ENCODE peak calls at places on chromosomes 1 and 21, in nine cellular contexts. J, C, D, L, T, Q, B, Z and X are unnamed samples.

GRCh38 chr1:219042769-219043168 is 130.9 kb upstream of the LYPLAL1 start:
- DNase-seq in J (no peak), B (no peak), D (no peak), Q (no peak), C (no peak), L (no peak), Z (no peak), T (no peak), X (no peak)

GRCh38 chr1:35615440-35615839 is 25.9 kb downstream of the PSMB2 start:
- DNase-seq in T (no peak), L (no peak), B (peak; percentile 66), Q (no peak), J (no peak), Z (no peak), C (no peak), D (no peak), X (no peak)

GRCh38 chr1:81556968-81557367 is 243.8 kb upstream of the ADGRL2 start:
- DNase-seq in T (no peak), Q (no peak), C (no peak), B (no peak), D (no peak), Z (no peak), J (no peak), L (no peak), X (no peak)

GRCh38 chr21:35467536-35467935 is 418.4 kb upstream of the RUNX1 start:
- DNase-seq in Z (no peak), L (no peak), D (no peak), C (no peak), T (no peak), J (no peak), B (no peak), Q (no peak), X (no peak)

GRCh38 chr1:107682467-107682866 is 282.5 kb downstream of the VAV3 start:
- DNase-seq in D (no peak), B (no peak), L (no peak), Z (no peak), J (no peak), T (no peak), C (no peak), Q (no peak), X (no peak)

GRCh38 chr1:245493029-245493428 is 338.2 kb downstream of the KIF26B start:
- DNase-seq in L (no peak), J (no peak), B (no peak), C (no peak), D (no peak), Z (no peak), T (no peak), Q (no peak), X (no peak)

GRCh38 chr21:16568661-16569060 is 838.9 kb downstream of the USP25 start:
- DNase-seq in Q (no peak), D (no peak), J (no peak), L (no peak), Z (no peak), B (no peak), T (no peak), C (no peak), X (no peak)

GRCh38 chr1:158248122-158248521 is 6.1 kb upstream of the CD1A start:
- DNase-seq in C (no peak), J (no peak), Q (no peak), Z (no peak), L (no peak), D (no peak), T (no peak), B (no peak), X (peak; percentile 39)

GRCh38 chr1:110561631-110562030 is 42.7 kb upstream of the KCNA10 start:
- DNase-seq in L (peak; percentile 38), C (no peak), D (no peak), Z (no peak), T (no peak), J (no peak), B (no peak), Q (no peak), X (no peak)

GRCh38 chr1:36365310-36365895 is 20.3 kb downstream of the STK40 start:
- DNase-seq in D (no peak), Q (peak; percentile 88), C (peak; percentile 85), Z (no peak), B (no peak), J (no peak), L (no peak), T (no peak), X (no peak)

GRCh38 chr21:30186242-30186641 is 19.6 kb upstream of the CLDN17 start:
- DNase-seq in D (no peak), L (no peak), T (no peak), Q (no peak), Z (no peak), C (no peak), B (no peak), J (no peak), X (peak; percentile 19)

GRCh38 chr1:38061883-38062328 is 15.3 kb upstream of the POU3F1 start:
- DNase-seq in Q (no peak), J (no peak), C (no peak), D (no peak), T (no peak), L (no peak), B (no peak), Z (no peak), X (no peak)

DNA sequence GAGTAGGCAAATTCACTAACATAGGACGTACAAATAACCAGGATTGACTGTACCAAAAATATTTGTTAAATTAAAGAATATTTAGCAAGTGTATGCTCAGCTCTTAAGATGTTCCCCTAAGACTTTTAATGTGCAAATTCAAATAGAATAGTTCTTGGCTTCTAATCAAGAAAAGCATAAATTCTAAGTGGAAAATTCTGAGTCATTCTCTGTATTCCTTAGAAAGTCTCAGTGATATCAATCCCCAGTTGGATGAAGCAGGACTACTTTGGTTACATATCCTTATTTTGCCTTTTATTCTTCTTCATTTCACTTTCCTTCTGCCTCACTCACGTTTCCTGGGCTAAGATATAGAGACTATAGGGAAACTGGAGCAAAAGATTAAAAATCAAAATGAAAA is 130.2 kb downstream of the IFI44 start:
- DNase-seq in Z (no peak), T (no peak), D (no peak), L (no peak), J (no peak), Q (no peak), B (no peak), C (no peak), X (no peak)
- H3K9me3 ChIP-seq in Z (no peaks in the 10 kb centered on the region), T (no peaks in the 10 kb centered on the region), D (no peaks in the 10 kb centered on the region), L (no peaks in the 10 kb centered on the region), J (no peaks in the 10 kb centered on the region), Q (no peaks in the 10 kb centered on the region), B (no peaks in the 10 kb centered on the region), C (no peaks in the 10 kb centered on the region), X (no peaks in the 10 kb centered on the region)

GRCh38 chr1:241644259-241644658 is 4.1 kb upstream of the CHML start:
- DNase-seq in J (no peak), L (no peak), Z (no peak), D (no peak), Q (no peak), C (no peak), T (no peak), B (no peak), X (no peak)

GRCh38 chr1:241645199-241645598 is 5.0 kb upstream of the CHML start:
- DNase-seq in D (no peak), L (no peak), T (peak; percentile 35), Z (no peak), J (no peak), C (no peak), B (no peak), Q (no peak), X (no peak)

GRCh38 chr1:241646201-241646600 is 5.9 kb upstream of the WDR64 start:
- DNase-seq in D (no peak), Q (no peak), L (no peak), T (no peak), C (no peak), B (no peak), Z (no peak), J (no peak), X (no peak)

GRCh38 chr1:241648159-241648558 is 3.9 kb upstream of the WDR64 start:
- DNase-seq in B (no peak), T (no peak), Z (no peak), J (no peak), L (no peak), Q (no peak), C (no peak), D (no peak), X (no peak)

GRCh38 chr1:241647658-241648057 is 4.4 kb upstream of the WDR64 start:
- DNase-seq in J (no peak), L (no peak), T (no peak), C (no peak), Q (no peak), B (no peak), Z (no peak), D (no peak), X (no peak)
- TF ChIP-seq EP300 in J (no peak), L (no peak), T (no peak), C (no peak), Q (no peak), B (no peak), Z (no peak), D (no peak), X (no peak)

GRCh38 chr1:118866330-118866729 is 121.8 kb downstream of the TBX15 start:
- DNase-seq in D (no peak), J (no peak), L (no peak), C (no peak), Z (no peak), T (no peak), Q (no peak), B (peak; percentile 86), X (no peak)

GRCh38 chr1:118859999-118860398 is 128.1 kb downstream of the TBX15 start:
- DNase-seq in J (no peak), B (no peak), Z (no peak), T (no peak), Q (no peak), C (no peak), D (no peak), L (no peak), X (no peak)

GRCh38 chr1:118862755-118863154 is 125.4 kb downstream of the TBX15 start:
- DNase-seq in Z (no peak), J (no peak), D (no peak), Q (no peak), B (no peak), L (no peak), C (no peak), T (no peak), X (no peak)

GRCh38 chr1:118863688-118864087 is 124.5 kb downstream of the TBX15 start:
- DNase-seq in B (no peak), Q (no peak), T (no peak), Z (no peak), L (no peak), C (no peak), J (no peak), D (no peak), X (no peak)

GRCh38 chr1:118861216-118861615 is 126.9 kb downstream of the TBX15 start:
- DNase-seq in J (no peak), Z (no peak), B (no peak), C (no peak), D (no peak), Q (no peak), T (no peak), L (no peak), X (no peak)
- H3K9me3 ChIP-seq in J (no peaks in the 10 kb centered on the region), Z (no peaks in the 10 kb centered on the region), B (no peaks in the 10 kb centered on the region), C (no peaks in the 10 kb centered on the region), D (peaks cover 6% of the 10 kb centered on the region), Q (no peaks in the 10 kb centered on the region), T (no peaks in the 10 kb centered on the region), L (no peaks in the 10 kb centered on the region), X (no peaks in the 10 kb centered on the region)

DNA sequence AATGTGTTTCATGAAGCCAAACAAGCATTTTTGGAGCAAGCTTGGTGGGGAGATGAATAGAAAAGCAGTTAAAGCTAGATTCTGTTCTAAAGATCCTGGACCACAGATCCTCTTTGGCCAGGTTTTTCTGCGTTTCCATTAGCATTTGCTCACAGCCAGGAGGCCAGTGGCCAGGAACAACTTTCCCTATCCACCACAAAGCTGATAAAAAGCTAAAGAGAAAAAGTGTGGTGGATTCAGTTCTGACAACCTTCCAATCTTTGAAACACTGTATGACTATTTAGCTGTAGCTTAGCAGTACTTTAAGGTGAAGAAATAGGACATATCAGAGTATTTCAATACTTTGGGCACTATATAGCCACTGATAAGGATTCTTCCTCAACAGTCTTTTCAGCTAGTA is 3.0 kb upstream of the NEK7 start:
- DNase-seq in B (no peak), T (no peak), D (no peak), L (no peak), Q (no peak), J (no peak), C (no peak), Z (no peak), X (no peak)
- TF ChIP-seq EP300 in B (no peak), T (no peak), D (no peak), L (no peak), Q (no peak), J (no peak), C (no peak), Z (no peak), X (no peak)